ENCODE peak calls at places on chromosomes 13 and 19, in six cellular contexts. P is AG10803, O is HFF-Myc, B is gastrocnemius medialis, K is GM23338, T is mucosa of descending colon. V is an unnamed sample.

GRCh38 chr13:86567119-86567518 is 767.9 kb upstream of the SLITRK6 start:
- DNase-seq in P (no peak), O (no peak), B (no peak), K (peak; percentile 58), T (no peak), V (no peak)

GRCh38 chr13:114226088-114226487 is 8.6 kb upstream of the CDC16 start:
- DNase-seq in P (peak; percentile 13), O (no peak), B (no peak), K (no peak), T (no peak), V (no peak)

GRCh38 chr13:65488606-65489005 is 1741.5 kb downstream of the PCDH9 start:
- DNase-seq in P (no peak), O (no peak), B (no peak), K (no peak), T (no peak), V (no peak)

GRCh38 chr13:111325941-111326620 is 5.6 kb downstream of the TEX29 start:
- DNase-seq in P (no peak), O (no peak), B (no peak), K (no peak), T (no peak), V (no peak)

GRCh38 chr19:45881909-45882528 is 3.9 kb downstream of the IRF2BP1 start:
- DNase-seq in P (no peak), O (no peak), B (no peak), K (peak; percentile 76), T (peak; percentile 69), V (peak; percentile 76)

GRCh38 chr13:46211116-46211515 is 612 bp upstream of the LRRC63 start:
- DNase-seq in P (no peak), O (no peak), B (no peak), K (peak; percentile 22), T (peak; percentile 14), V (peak; percentile 17)

GRCh38 chr19:10580979-10581631 is 6.0 kb downstream of the AP1M2 start:
- DNase-seq in P (peak; percentile 90), O (peak; percentile 67), B (peak; percentile 68), K (peak; percentile 100), T (peak; percentile 97), V (peak; percentile 88)

GRCh38 chr19:1285737-1286360 is at the start of gene EFNA2:
- DNase-seq in P (no peak), O (no peak), B (no peak), K (no peak), T (no peak), V (peak; percentile 58)

GRCh38 chr13:75399168-75399878 is 82.6 kb downstream of the TBC1D4 start:
- DNase-seq in P (no peak), O (no peak), B (no peak), K (no peak), T (no peak), V (no peak)

DNA sequence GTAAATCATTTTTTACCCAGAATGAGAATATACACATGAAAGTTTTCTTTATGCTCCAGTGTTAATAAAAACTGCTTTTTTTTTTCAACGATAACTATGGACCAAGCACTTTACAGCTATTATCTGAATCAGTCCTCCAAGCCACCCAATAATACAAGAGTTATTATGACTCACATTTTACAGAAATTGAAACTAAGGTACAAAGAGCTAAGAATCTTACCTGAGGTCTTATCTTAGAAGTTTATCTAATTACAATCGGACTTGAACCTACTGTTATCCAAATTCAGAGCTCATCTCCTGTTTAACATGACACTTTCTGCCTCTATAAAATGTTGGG is 6.6 kb upstream of the FOXO1 start:
- DNase-seq in P (no peak), O (no peak), B (no peak), K (no peak), T (no peak), V (peak; percentile 34)
- H3K4me3 ChIP-seq in P (no peak overlapping the region), O (no peak overlapping the region), B (no peak overlapping the region), K (peak overlapping the region; percentile 4), T (no peak overlapping the region), V (no peak overlapping the region)

GRCh38 chr13:62040078-62040477 is 624.4 kb upstream of the PCDH20 start:
- DNase-seq in P (no peak), O (no peak), B (no peak), K (no peak), T (no peak), V (no peak)

GRCh38 chr13:62040806-62041205 is 625.2 kb upstream of the PCDH20 start:
- DNase-seq in P (no peak), O (no peak), B (no peak), K (no peak), T (no peak), V (no peak)

GRCh38 chr13:62033932-62034331 is 618.3 kb upstream of the PCDH20 start:
- DNase-seq in P (no peak), O (no peak), B (no peak), K (no peak), T (no peak), V (no peak)

DNA sequence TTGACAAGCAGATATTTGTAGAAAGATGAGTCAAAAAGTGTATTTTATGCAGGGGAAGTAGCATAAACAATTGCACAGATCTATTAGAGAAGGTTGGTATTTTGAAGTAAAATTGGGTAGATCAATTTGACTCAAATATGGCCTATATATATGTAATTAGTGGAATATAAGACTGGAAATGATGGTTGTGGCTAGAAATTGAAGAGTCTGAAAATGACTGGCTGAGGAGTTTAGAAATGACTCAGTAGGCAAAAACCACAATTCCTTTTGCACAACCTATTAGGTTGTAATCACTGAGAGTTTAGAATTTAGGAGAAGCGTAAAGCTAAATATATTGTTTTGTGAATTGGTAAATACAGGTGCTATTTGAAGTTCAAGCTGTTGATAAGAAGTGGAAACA is 622.6 kb upstream of the PCDH20 start:
- DNase-seq in P (no peak), O (no peak), B (no peak), K (no peak), T (no peak), V (no peak)
- H3K4me3 ChIP-seq in P (no peak overlapping the region), O (no peak overlapping the region), B (no peak overlapping the region), K (no peak overlapping the region), T (no peak overlapping the region), V (no peak overlapping the region)

GRCh38 chr13:40494932-40495619 is 171.4 kb downstream of the FOXO1 start:
- DNase-seq in P (no peak), O (no peak), B (no peak), K (no peak), T (no peak), V (peak; percentile 22)

GRCh38 chr13:40492511-40492910 is 173.9 kb downstream of the FOXO1 start:
- DNase-seq in P (no peak), O (no peak), B (no peak), K (no peak), T (no peak), V (no peak)

GRCh38 chr13:40495620-40496001 is 170.8 kb downstream of the FOXO1 start:
- DNase-seq in P (no peak), O (no peak), B (no peak), K (no peak), T (no peak), V (no peak)

GRCh38 chr13:40496035-40496810 is 170.2 kb downstream of the FOXO1 start:
- DNase-seq in P (no peak), O (no peak), B (no peak), K (no peak), T (no peak), V (no peak)

GRCh38 chr13:40494513-40494912 is 171.9 kb downstream of the FOXO1 start:
- DNase-seq in P (no peak), O (no peak), B (no peak), K (no peak), T (no peak), V (no peak)
- H3K4me3 ChIP-seq in P (no peak overlapping the region), O (no peak overlapping the region), B (no peak overlapping the region), K (no peak overlapping the region), T (no peak overlapping the region), V (no peak overlapping the region)

GRCh38 chr19:52171321-52172169 is at the start of gene ZNF836:
- DNase-seq in P (peak; percentile 64), O (peak; percentile 39), B (peak; percentile 83), K (peak; percentile 96), T (peak; percentile 95), V (peak; percentile 88)

GRCh38 chr19:52176574-52176973 is 5.2 kb upstream of the ZNF836 start:
- DNase-seq in P (no peak), O (no peak), B (no peak), K (peak; percentile 49), T (no peak), V (no peak)

GRCh38 chr19:52170304-52170703 is 1.1 kb downstream of the ZNF836 start:
- DNase-seq in P (no peak), O (no peak), B (no peak), K (peak; percentile 20), T (peak; percentile 10), V (peak; percentile 24)

GRCh38 chr19:52170863-52171320 is 529 bp downstream of the ZNF836 start:
- DNase-seq in P (no peak), O (no peak), B (no peak), K (peak; percentile 55), T (peak; percentile 19), V (no peak)

GRCh38 chr19:52172347-52172746 is 926 bp upstream of the ZNF836 start:
- DNase-seq in P (no peak), O (no peak), B (no peak), K (no peak), T (no peak), V (no peak)
- H3K4me3 ChIP-seq in P (peak overlapping the region; percentile 97), O (no peak overlapping the region), B (no peak overlapping the region), K (peak overlapping the region; percentile 98), T (no peak overlapping the region), V (no peak overlapping the region)

GRCh38 chr13:50990050-50990449 is 80.5 kb downstream of the RNASEH2B start:
- DNase-seq in P (no peak), O (no peak), B (no peak), K (no peak), T (no peak), V (no peak)
- H3K4me3 ChIP-seq in P (no peak overlapping the region), O (no peak overlapping the region), B (no peak overlapping the region), K (no peak overlapping the region), T (no peak overlapping the region), V (no peak overlapping the region)

GRCh38 chr13:40662866-40663265 is 3.6 kb downstream of the FOXO1 start:
- DNase-seq in P (no peak), O (no peak), B (no peak), K (peak; percentile 58), T (no peak), V (no peak)
- H3K4me3 ChIP-seq in P (no peak overlapping the region), O (no peak overlapping the region), B (peak overlapping the region; percentile 96), K (peak overlapping the region; percentile 86), T (no peak overlapping the region), V (no peak overlapping the region)

GRCh38 chr19:4374451-4375163 is 25.7 kb downstream of the SH3GL1 start:
- DNase-seq in P (peak; percentile 93), O (no peak), B (peak; percentile 70), K (no peak), T (peak; percentile 46), V (peak; percentile 82)
- H3K4me3 ChIP-seq in P (peak overlapping the region; percentile 22), O (peak overlapping the region; percentile 20), B (no peak overlapping the region), K (peak overlapping the region; percentile 35), T (no peak overlapping the region), V (no peak overlapping the region)

V was measured in small intestine.